ENCODE peak calls at places on chromosomes 13 and 19, in nine cellular contexts. One of them, this sample, is unnamed.

GRCh38 chr13:46134961-46135522 is 30.2 kb upstream of the CPB2 start:
- DNase-seq in psoas muscle: no peak
- DNase-seq in AG09309: no peak
- DNase-seq in cardiac fibroblast: no peak
- DNase-seq in tibial artery: no peak
- DNase-seq in GM12865: no peak
- DNase-seq in astrocyte of the spinal cord: peak; percentile 27
- DNase-seq in BE2C: no peak
- DNase-seq in DND-41: no peak
- DNase-seq in this sample: no peak

GRCh38 chr13:50611117-50611781 is 232.2 kb downstream of the DLEU7 start:
- DNase-seq in psoas muscle: no peak
- DNase-seq in AG09309: no peak
- DNase-seq in cardiac fibroblast: no peak
- DNase-seq in tibial artery: no peak
- DNase-seq in GM12865: no peak
- DNase-seq in astrocyte of the spinal cord: no peak
- DNase-seq in BE2C: no peak
- DNase-seq in DND-41: peak; percentile 85
- DNase-seq in this sample: peak; percentile 42

GRCh38 chr13:29847501-29847983 is 2.9 kb downstream of the UBL3 start:
- DNase-seq in psoas muscle: no peak
- DNase-seq in AG09309: no peak
- DNase-seq in cardiac fibroblast: peak; percentile 52
- DNase-seq in tibial artery: no peak
- DNase-seq in GM12865: no peak
- DNase-seq in astrocyte of the spinal cord: peak; percentile 65
- DNase-seq in BE2C: peak; percentile 38
- DNase-seq in DND-41: no peak
- DNase-seq in this sample: no peak

GRCh38 chr13:43388282-43389034 is 365.1 kb downstream of the DNAJC15 start:
- DNase-seq in psoas muscle: no peak
- DNase-seq in AG09309: no peak
- DNase-seq in cardiac fibroblast: no peak
- DNase-seq in tibial artery: no peak
- DNase-seq in GM12865: no peak
- DNase-seq in astrocyte of the spinal cord: no peak
- DNase-seq in BE2C: no peak
- DNase-seq in DND-41: no peak
- DNase-seq in this sample: no peak

GRCh38 chr13:48595330-48596127 is 58.2 kb upstream of the CYSLTR2 start:
- DNase-seq in psoas muscle: no peak
- DNase-seq in AG09309: peak; percentile 37
- DNase-seq in cardiac fibroblast: peak; percentile 85
- DNase-seq in tibial artery: no peak
- DNase-seq in GM12865: peak; percentile 79
- DNase-seq in astrocyte of the spinal cord: peak; percentile 72
- DNase-seq in BE2C: peak; percentile 76
- DNase-seq in DND-41: peak; percentile 77
- DNase-seq in this sample: peak; percentile 71

GRCh38 chr19:40089462-40089861 is 1.3 kb downstream of the ZNF780A start:
- DNase-seq in psoas muscle: no peak
- DNase-seq in AG09309: no peak
- DNase-seq in cardiac fibroblast: peak; percentile 24
- DNase-seq in tibial artery: no peak
- DNase-seq in GM12865: no peak
- DNase-seq in astrocyte of the spinal cord: peak; percentile 24
- DNase-seq in BE2C: no peak
- DNase-seq in DND-41: peak; percentile 25
- DNase-seq in this sample: peak; percentile 3

GRCh38 chr13:72384186-72384823 is 343.1 kb downstream of the MZT1 start:
- DNase-seq in psoas muscle: no peak
- DNase-seq in AG09309: no peak
- DNase-seq in cardiac fibroblast: peak; percentile 2
- DNase-seq in tibial artery: no peak
- DNase-seq in GM12865: no peak
- DNase-seq in astrocyte of the spinal cord: no peak
- DNase-seq in BE2C: no peak
- DNase-seq in DND-41: no peak
- DNase-seq in this sample: no peak

GRCh38 chr13:96575423-96576320 is 418.6 kb downstream of the OXGR1 start:
- DNase-seq in psoas muscle: no peak
- DNase-seq in AG09309: no peak
- DNase-seq in cardiac fibroblast: peak; percentile 54
- DNase-seq in tibial artery: no peak
- DNase-seq in GM12865: no peak
- DNase-seq in astrocyte of the spinal cord: no peak
- DNase-seq in BE2C: no peak
- DNase-seq in DND-41: no peak
- DNase-seq in this sample: no peak

GRCh38 chr13:29587645-29588044 is 7.8 kb downstream of the SLC7A1 start:
- DNase-seq in psoas muscle: no peak
- DNase-seq in AG09309: no peak
- DNase-seq in cardiac fibroblast: no peak
- DNase-seq in tibial artery: no peak
- DNase-seq in GM12865: no peak
- DNase-seq in astrocyte of the spinal cord: no peak
- DNase-seq in BE2C: no peak
- DNase-seq in DND-41: no peak
- DNase-seq in this sample: no peak

GRCh38 chr19:49689133-49690072 is at the start of gene ADM5:
- DNase-seq in psoas muscle: peak; percentile 77
- DNase-seq in AG09309: no peak
- DNase-seq in cardiac fibroblast: no peak
- DNase-seq in tibial artery: no peak
- DNase-seq in GM12865: peak; percentile 50
- DNase-seq in astrocyte of the spinal cord: no peak
- DNase-seq in BE2C: peak; percentile 71
- DNase-seq in DND-41: no peak
- DNase-seq in this sample: no peak

GRCh38 chr19:11151181-11151580 is 4.4 kb downstream of the SPC24 start:
- DNase-seq in psoas muscle: no peak
- DNase-seq in AG09309: no peak
- DNase-seq in cardiac fibroblast: peak; percentile 29
- DNase-seq in tibial artery: peak; percentile 83
- DNase-seq in GM12865: no peak
- DNase-seq in astrocyte of the spinal cord: peak; percentile 84
- DNase-seq in BE2C: no peak
- DNase-seq in DND-41: no peak
- DNase-seq in this sample: no peak

GRCh38 chr13:38086721-38087120 is 217.1 kb upstream of the TRPC4 start:
- DNase-seq in psoas muscle: no peak
- DNase-seq in AG09309: no peak
- DNase-seq in cardiac fibroblast: no peak
- DNase-seq in tibial artery: no peak
- DNase-seq in GM12865: no peak
- DNase-seq in astrocyte of the spinal cord: no peak
- DNase-seq in BE2C: no peak
- DNase-seq in DND-41: no peak
- DNase-seq in this sample: no peak

GRCh38 chr13:107900775-107901174 is 314.6 kb downstream of the LIG4 start:
- DNase-seq in psoas muscle: no peak
- DNase-seq in AG09309: no peak
- DNase-seq in cardiac fibroblast: peak; percentile 27
- DNase-seq in tibial artery: no peak
- DNase-seq in GM12865: no peak
- DNase-seq in astrocyte of the spinal cord: peak; percentile 62
- DNase-seq in BE2C: no peak
- DNase-seq in DND-41: no peak
- DNase-seq in this sample: no peak

GRCh38 chr13:98584668-98585397 is 7.9 kb upstream of the STK24 start:
- DNase-seq in psoas muscle: no peak
- DNase-seq in AG09309: no peak
- DNase-seq in cardiac fibroblast: no peak
- DNase-seq in tibial artery: no peak
- DNase-seq in GM12865: no peak
- DNase-seq in astrocyte of the spinal cord: no peak
- DNase-seq in BE2C: no peak
- DNase-seq in DND-41: no peak
- DNase-seq in this sample: no peak

GRCh38 chr13:77492982-77493381 is 42.5 kb upstream of the SCEL start:
- DNase-seq in psoas muscle: no peak
- DNase-seq in AG09309: no peak
- DNase-seq in cardiac fibroblast: peak; percentile 58
- DNase-seq in tibial artery: no peak
- DNase-seq in GM12865: peak; percentile 62
- DNase-seq in astrocyte of the spinal cord: peak; percentile 33
- DNase-seq in BE2C: peak; percentile 39
- DNase-seq in DND-41: no peak
- DNase-seq in this sample: no peak

GRCh38 chr13:110639935-110640334 is 24.6 kb downstream of the NAXD start:
- DNase-seq in psoas muscle: no peak
- DNase-seq in AG09309: no peak
- DNase-seq in cardiac fibroblast: no peak
- DNase-seq in tibial artery: no peak
- DNase-seq in GM12865: no peak
- DNase-seq in astrocyte of the spinal cord: no peak
- DNase-seq in BE2C: no peak
- DNase-seq in DND-41: no peak
- DNase-seq in this sample: no peak

GRCh38 chr19:2240881-2241760 is 4.5 kb downstream of the SF3A2 start:
- DNase-seq in psoas muscle: no peak
- DNase-seq in AG09309: no peak
- DNase-seq in cardiac fibroblast: no peak
- DNase-seq in tibial artery: no peak
- DNase-seq in GM12865: no peak
- DNase-seq in astrocyte of the spinal cord: no peak
- DNase-seq in BE2C: no peak
- DNase-seq in DND-41: no peak
- DNase-seq in this sample: no peak
- H3K4me3 ChIP-seq in psoas muscle: peak overlapping the region; percentile 66
- H3K4me3 ChIP-seq in AG09309: no peak overlapping the region
- H3K4me3 ChIP-seq in cardiac fibroblast: no peak overlapping the region
- H3K4me3 ChIP-seq in tibial artery: peak overlapping the region; percentile 48
- H3K4me3 ChIP-seq in GM12865: no peak overlapping the region
- H3K4me3 ChIP-seq in astrocyte of the spinal cord: no peak overlapping the region
- H3K4me3 ChIP-seq in BE2C: no peak overlapping the region
- H3K4me3 ChIP-seq in DND-41: peak overlapping the region; percentile 64
- H3K4me3 ChIP-seq in this sample: peak overlapping the region; percentile 63

DNA sequence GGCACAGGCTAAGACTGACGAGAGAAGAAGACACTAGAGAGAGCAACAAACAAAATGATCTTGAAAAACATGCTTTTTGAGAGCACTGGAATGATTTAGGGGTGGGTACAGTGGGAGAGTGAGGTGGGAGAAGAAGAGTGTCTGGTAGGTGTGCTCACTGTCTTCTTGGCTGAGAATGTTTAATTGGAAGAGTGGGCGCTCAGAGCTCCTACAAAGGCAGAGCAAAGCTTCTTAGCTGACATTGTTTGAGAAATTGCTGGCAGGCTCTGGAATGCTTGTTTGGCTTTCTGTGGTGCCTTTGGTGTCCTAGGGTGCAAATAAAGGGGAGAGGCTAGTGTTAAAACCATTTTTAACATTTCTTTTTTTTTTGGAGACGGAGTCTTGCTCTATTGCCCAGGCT is 1.5 kb upstream of the LIPE start:
- DNase-seq in psoas muscle: no peak
- DNase-seq in AG09309: no peak
- DNase-seq in cardiac fibroblast: no peak
- DNase-seq in tibial artery: no peak
- DNase-seq in GM12865: no peak
- DNase-seq in astrocyte of the spinal cord: no peak
- DNase-seq in BE2C: no peak
- DNase-seq in DND-41: no peak
- DNase-seq in this sample: no peak
- H3K4me3 ChIP-seq in psoas muscle: no peak overlapping the region
- H3K4me3 ChIP-seq in AG09309: no peak overlapping the region
- H3K4me3 ChIP-seq in cardiac fibroblast: no peak overlapping the region
- H3K4me3 ChIP-seq in tibial artery: no peak overlapping the region
- H3K4me3 ChIP-seq in GM12865: no peak overlapping the region
- H3K4me3 ChIP-seq in astrocyte of the spinal cord: no peak overlapping the region
- H3K4me3 ChIP-seq in BE2C: no peak overlapping the region
- H3K4me3 ChIP-seq in DND-41: no peak overlapping the region
- H3K4me3 ChIP-seq in this sample: no peak overlapping the region

DNA sequence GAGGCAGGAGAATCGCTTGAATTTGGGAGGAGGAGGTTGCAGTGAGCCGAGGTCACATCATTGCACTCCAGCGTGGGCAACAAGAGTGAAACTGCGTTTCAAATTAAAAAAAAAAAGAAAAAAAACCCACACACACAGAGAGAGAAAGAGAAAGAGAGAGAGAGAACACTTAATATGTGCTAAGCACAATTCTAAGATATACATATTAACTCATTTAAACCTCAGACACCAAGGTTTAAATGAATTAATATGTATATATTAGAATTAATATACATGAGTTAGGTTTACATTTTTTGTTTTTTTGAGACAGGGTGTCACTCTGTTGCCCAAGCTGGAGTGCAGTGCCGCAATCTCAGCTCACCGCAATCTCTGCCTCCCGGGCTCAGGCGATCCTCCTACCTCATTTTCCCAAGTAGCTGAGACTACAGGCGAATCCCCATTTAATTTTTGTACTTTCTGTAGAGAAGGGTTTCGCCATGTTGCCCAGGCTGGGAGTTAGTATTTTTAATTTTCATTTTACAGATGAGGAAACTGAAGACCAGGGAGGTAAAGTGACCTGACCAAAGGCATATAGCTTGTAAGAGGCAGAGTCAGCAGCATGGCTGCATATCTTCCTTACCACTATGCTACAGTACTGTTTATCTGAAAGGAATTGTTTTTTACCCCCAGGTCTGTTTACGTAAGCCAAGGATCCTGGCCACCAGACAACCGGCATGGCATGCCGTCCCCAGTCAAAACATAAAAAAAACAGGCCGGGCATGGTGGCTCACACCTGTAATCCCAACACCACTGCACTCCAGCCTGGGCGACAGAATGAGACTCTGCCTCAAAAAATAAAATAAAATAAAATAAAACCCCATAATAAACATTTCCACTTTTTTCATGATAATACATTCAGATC is 2.3 kb downstream of the SYMPK start:
- DNase-seq in psoas muscle: no peak
- DNase-seq in AG09309: no peak
- DNase-seq in cardiac fibroblast: no peak
- DNase-seq in tibial artery: no peak
- DNase-seq in GM12865: no peak
- DNase-seq in astrocyte of the spinal cord: no peak
- DNase-seq in BE2C: no peak
- DNase-seq in DND-41: no peak
- DNase-seq in this sample: no peak
- H3K4me3 ChIP-seq in psoas muscle: no peak overlapping the region
- H3K4me3 ChIP-seq in AG09309: no peak overlapping the region
- H3K4me3 ChIP-seq in cardiac fibroblast: no peak overlapping the region
- H3K4me3 ChIP-seq in tibial artery: no peak overlapping the region
- H3K4me3 ChIP-seq in GM12865: peak overlapping the region; percentile 60
- H3K4me3 ChIP-seq in astrocyte of the spinal cord: no peak overlapping the region
- H3K4me3 ChIP-seq in BE2C: no peak overlapping the region
- H3K4me3 ChIP-seq in DND-41: no peak overlapping the region
- H3K4me3 ChIP-seq in this sample: no peak overlapping the region

DNA sequence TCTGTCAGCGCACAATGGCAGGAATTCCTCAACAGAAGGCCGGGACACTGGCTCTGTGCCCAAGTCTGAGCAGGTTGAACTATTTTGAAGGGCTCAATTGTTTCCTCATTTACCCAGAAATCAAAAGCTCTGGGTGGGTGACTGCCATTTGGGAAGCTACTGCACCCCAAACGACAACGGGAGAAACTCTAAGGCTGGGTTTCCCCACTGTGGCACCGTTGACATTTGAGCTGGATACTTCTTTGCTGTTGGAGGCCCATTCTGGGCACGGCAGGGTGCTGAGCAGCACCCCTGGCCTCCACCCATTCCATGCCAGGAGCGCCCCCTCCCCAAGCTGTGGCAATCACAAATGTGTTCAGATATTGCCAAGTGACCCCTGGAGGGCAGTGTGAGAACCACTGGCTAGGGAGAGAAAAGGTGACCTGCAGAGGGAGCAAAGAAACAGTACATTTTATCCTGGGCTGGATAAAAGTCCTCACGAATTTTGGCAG is 62.5 kb downstream of the RFX2 start:
- DNase-seq in psoas muscle: no peak
- DNase-seq in AG09309: no peak
- DNase-seq in cardiac fibroblast: peak; percentile 51
- DNase-seq in tibial artery: peak; percentile 59
- DNase-seq in GM12865: peak; percentile 31
- DNase-seq in astrocyte of the spinal cord: peak; percentile 49
- DNase-seq in BE2C: peak; percentile 66
- DNase-seq in DND-41: no peak
- DNase-seq in this sample: no peak
- H3K4me3 ChIP-seq in psoas muscle: no peak overlapping the region
- H3K4me3 ChIP-seq in AG09309: no peak overlapping the region
- H3K4me3 ChIP-seq in cardiac fibroblast: no peak overlapping the region
- H3K4me3 ChIP-seq in tibial artery: no peak overlapping the region
- H3K4me3 ChIP-seq in GM12865: no peak overlapping the region
- H3K4me3 ChIP-seq in astrocyte of the spinal cord: no peak overlapping the region
- H3K4me3 ChIP-seq in BE2C: no peak overlapping the region
- H3K4me3 ChIP-seq in DND-41: no peak overlapping the region
- H3K4me3 ChIP-seq in this sample: no peak overlapping the region

This sample was measured in CD4-positive, alpha-beta memory T cell.